ENCODE peak calls at places on chromosomes 7 and 10, in six cellular contexts. P, K, Y, I, R and Z are unnamed samples.

GRCh38 chr7:47475880-47476227 is 106.1 kb downstream of the TNS3 start:
- DNase-seq in P (no peak), K (no peak), Y (no peak), I (no peak), R (no peak), Z (no peak)

GRCh38 chr7:41792099-41792498 is 89.2 kb upstream of the INHBA start:
- DNase-seq in P (no peak), K (peak), Y (no peak), I (peak), R (peak), Z (no peak)

GRCh38 chr10:72087969-72088878 is at the start of gene SPOCK2:
- DNase-seq in P (no peak), K (no peak), Y (peak), I (no peak), R (no peak), Z (no peak)

GRCh38 chr7:108034586-108034985 is 31.6 kb upstream of the LAMB1 start:
- DNase-seq in P (no peak), K (no peak), Y (no peak), I (no peak), R (no peak), Z (no peak)

GRCh38 chr7:130939285-130940095 is 205.5 kb upstream of the KLF14 start:
- DNase-seq in P (no peak), K (no peak), Y (no peak), I (peak), R (no peak), Z (no peak)

GRCh38 chr7:3194501-3195141 is 106.4 kb upstream of the SDK1 start:
- DNase-seq in P (no peak), K (no peak), Y (no peak), I (peak), R (no peak), Z (no peak)

GRCh38 chr10:126243976-126244375 is 144.3 kb downstream of the ADAM12 start:
- DNase-seq in P (no peak), K (peak), Y (no peak), I (peak), R (peak), Z (no peak)

GRCh38 chr7:95469187-95469586 is 16.6 kb upstream of the ASB4 start:
- DNase-seq in P (no peak), K (no peak), Y (no peak), I (no peak), R (no peak), Z (no peak)

GRCh38 chr10:91909178-91909677 is at the start of gene FGFBP3:
- DNase-seq in P (peak), K (no peak), Y (no peak), I (peak), R (no peak), Z (no peak)

GRCh38 chr10:132518572-132519381 is 18.8 kb upstream of the INPP5A start:
- DNase-seq in P (peak), K (no peak), Y (no peak), I (no peak), R (no peak), Z (no peak)

GRCh38 chr10:78062296-78062695 is 28.6 kb downstream of the RPS24 start:
- DNase-seq in P (no peak), K (no peak), Y (no peak), I (no peak), R (no peak), Z (no peak)

GRCh38 chr10:96491303-96491702 is 22.4 kb downstream of the TLL2 start:
- DNase-seq in P (no peak), K (no peak), Y (no peak), I (peak), R (no peak), Z (no peak)

GRCh38 chr10:27391916-27392315 is 112.2 kb upstream of the RAB18 start:
- DNase-seq in P (no peak), K (no peak), Y (no peak), I (no peak), R (no peak), Z (no peak)

GRCh38 chr10:35339946-35340345 is 3.6 kb downstream of the CCNY start:
- DNase-seq in P (no peak), K (no peak), Y (no peak), I (peak), R (no peak), Z (no peak)

GRCh38 chr7:132004528-132004927 is 448.1 kb upstream of the PODXL start:
- DNase-seq in P (no peak), K (peak), Y (no peak), I (peak), R (peak), Z (no peak)

GRCh38 chr7:82985144-82985802 is 177.4 kb downstream of the PCLO start:
- DNase-seq in P (no peak), K (no peak), Y (no peak), I (no peak), R (no peak), Z (no peak)